ENCODE peak calls at places on chromosomes 1 and 21, in six cellular contexts. C is ovary, J is transverse colon, G is HepG2, T is suprapubic skin, P is esophagus muscularis mucosa. W is an unnamed sample.

GRCh38 chr1:162000053-162000420 is 23.6 kb downstream of the OLFML2B start:
- DNase-seq in C (no peak), J (no peak), G (no peak), T (no peak), P (no peak), W (no peak)

GRCh38 chr1:240192851-240193250 is 101.2 kb downstream of the FMN2 start:
- DNase-seq in C (no peak), J (no peak), G (no peak), T (no peak), P (no peak), W (no peak)

GRCh38 chr1:153032677-153033308 is 1.8 kb downstream of the SPRR1B start:
- DNase-seq in C (no peak), J (no peak), G (peak; percentile 33), T (no peak), P (no peak), W (no peak)

GRCh38 chr1:180428782-180429695 is 73.3 kb downstream of the ACBD6 start:
- DNase-seq in C (no peak), J (no peak), G (no peak), T (no peak), P (no peak), W (no peak)

GRCh38 chr1:159261311-159261710 is 40.8 kb upstream of the FCER1A start:
- DNase-seq in C (no peak), J (no peak), G (no peak), T (no peak), P (no peak), W (no peak)

GRCh38 chr1:200090252-200091159 is 63.0 kb downstream of the NR5A2 start:
- DNase-seq in C (no peak), J (no peak), G (peak; percentile 15), T (no peak), P (no peak), W (no peak)

GRCh38 chr1:168688679-168689657 is 40.0 kb downstream of the DPT start:
- DNase-seq in C (no peak), J (no peak), G (peak; percentile 83), T (no peak), P (no peak), W (no peak)

GRCh38 chr1:200290010-200290685 is 119.7 kb downstream of the ZNF281 start:
- DNase-seq in C (no peak), J (no peak), G (peak; percentile 69), T (no peak), P (no peak), W (no peak)

GRCh38 chr1:75502776-75503175 is 108.1 kb downstream of the SLC44A5 start:
- DNase-seq in C (no peak), J (no peak), G (no peak), T (no peak), P (no peak), W (no peak)

GRCh38 chr1:210882414-210883221 is 251.3 kb downstream of the KCNH1 start:
- DNase-seq in C (no peak), J (no peak), G (no peak), T (no peak), P (no peak), W (no peak)

GRCh38 chr1:171500304-171500703 is 15.0 kb downstream of the PRRC2C start:
- DNase-seq in C (no peak), J (no peak), G (no peak), T (no peak), P (no peak), W (no peak)

GRCh38 chr1:44423706-44424546 is 18.9 kb downstream of the RNF220 start:
- DNase-seq in C (no peak), J (peak; percentile 60), G (no peak), T (no peak), P (no peak), W (peak; percentile 87)

GRCh38 chr1:85330206-85330605 is 53.8 kb upstream of the BCL10 start:
- DNase-seq in C (no peak), J (no peak), G (peak; percentile 15), T (no peak), P (no peak), W (no peak)

GRCh38 chr1:88741413-88741812 is 57.3 kb downstream of the PKN2 start:
- DNase-seq in C (no peak), J (no peak), G (no peak), T (no peak), P (no peak), W (no peak)

GRCh38 chr21:32770514-32771133 is 931 bp downstream of the PAXBP1 start:
- DNase-seq in C (no peak), J (no peak), G (peak; percentile 10), T (no peak), P (no peak), W (no peak)

GRCh38 chr21:46066843-46067331 is 31.0 kb upstream of the COL6A2 start:
- DNase-seq in C (peak; percentile 83), J (no peak), G (no peak), T (peak; percentile 76), P (peak; percentile 92), W (peak; percentile 49)

GRCh38 chr1:209584186-209584776 is 767 bp downstream of the CAMK1G start:
- DNase-seq in C (peak; percentile 64), J (no peak), G (no peak), T (no peak), P (no peak), W (no peak)

GRCh38 chr21:34938079-34938764 is 110.9 kb downstream of the RUNX1 start:
- DNase-seq in C (no peak), J (no peak), G (no peak), T (no peak), P (no peak), W (no peak)

DNA sequence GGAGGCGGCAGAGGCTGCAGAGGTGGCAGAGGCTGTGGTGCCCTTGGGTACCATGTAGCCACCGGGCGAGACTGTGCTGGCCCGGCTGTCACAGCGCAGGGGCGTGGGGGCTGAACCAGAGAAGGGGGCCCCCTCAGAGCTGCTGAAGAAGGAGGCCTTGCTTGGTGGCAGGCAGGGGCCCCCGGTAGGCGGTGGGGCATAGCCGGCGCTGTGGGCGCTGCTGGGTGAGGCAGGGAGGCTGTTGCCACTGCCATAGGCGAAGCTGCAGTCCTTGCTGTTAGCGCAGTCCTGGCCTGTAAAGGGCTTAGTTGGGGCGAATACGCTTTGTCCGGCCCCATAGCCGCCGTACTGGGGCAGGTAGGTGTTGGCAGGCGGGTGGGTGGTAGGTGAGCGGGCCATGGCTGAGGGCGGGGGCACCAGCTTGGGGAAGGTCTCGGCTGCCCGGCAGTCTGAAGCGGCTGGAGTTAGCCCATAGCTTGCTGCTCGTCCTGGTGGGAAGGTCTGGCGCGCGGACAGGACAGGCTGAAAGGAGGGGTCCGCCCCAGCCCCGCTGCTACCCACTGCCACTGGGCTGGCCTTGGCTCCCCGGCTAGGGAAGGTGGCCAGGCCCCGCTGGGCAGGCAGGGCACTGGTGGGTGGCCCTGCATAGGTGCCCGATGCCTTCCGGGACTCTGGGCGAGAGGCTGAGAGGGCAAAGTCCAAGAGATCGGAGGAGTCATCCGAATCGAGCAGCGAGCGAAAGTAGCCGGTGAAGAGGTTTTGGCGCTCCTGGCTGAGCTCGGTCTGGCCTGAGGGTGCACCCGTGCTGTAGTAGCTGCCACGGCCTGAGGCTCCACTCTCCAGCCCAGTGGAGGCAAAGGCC is 54.9 kb downstream of the AHDC1 start:
- DNase-seq in C (no peak), J (no peak), G (no peak), T (no peak), P (no peak), W (no peak)
- H3K36me3 ChIP-seq in C (no peaks in the 10 kb centered on the region), J (peaks cover 16% of the 10 kb centered on the region), G (peaks cover 9% of the 10 kb centered on the region), T (peaks cover 60% of the 10 kb centered on the region), P (peaks cover 46% of the 10 kb centered on the region), W (peaks cover 77% of the 10 kb centered on the region)

DNA sequence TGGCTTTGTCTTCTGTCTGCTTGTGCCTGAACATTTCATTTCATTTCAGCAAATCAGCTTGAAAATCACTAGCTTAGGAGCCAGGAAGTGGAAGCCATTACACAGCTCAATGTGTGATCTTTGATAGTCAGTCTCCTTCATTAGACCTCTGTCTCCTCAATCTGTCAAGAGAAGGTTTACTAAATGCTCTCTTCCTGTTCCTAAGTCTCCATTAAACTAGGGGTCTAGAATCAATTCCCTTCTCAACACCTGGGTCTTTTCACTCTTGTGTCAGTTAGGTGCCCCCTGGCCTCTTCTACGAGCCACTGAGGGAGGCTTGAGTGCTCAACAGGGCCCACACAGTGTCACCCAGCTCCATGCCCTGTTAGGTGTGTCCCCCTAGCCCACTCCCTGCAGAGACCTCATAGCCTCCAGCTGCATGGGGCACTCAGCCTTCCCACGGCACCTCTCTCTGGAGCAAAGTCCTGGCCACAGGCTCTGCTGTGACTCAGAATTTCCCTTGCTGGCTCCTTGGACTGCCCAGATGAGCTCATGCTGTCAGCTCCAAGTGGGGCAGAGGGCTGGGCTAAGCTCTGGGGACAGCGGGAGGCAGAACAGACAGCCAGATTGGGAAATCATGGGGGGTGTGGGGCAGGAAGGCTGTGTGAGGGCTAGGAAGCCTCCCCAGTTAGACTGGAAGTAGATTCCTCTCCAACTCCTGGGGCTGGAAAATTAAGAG is 115.7 kb upstream of the IPO9 start:
- DNase-seq in C (peak; percentile 88), J (peak; percentile 88), G (no peak), T (peak; percentile 98), P (peak; percentile 98), W (peak; percentile 83)
- TF ChIP-seq EP300 in C (peak; percentile 94), J (peak; percentile 86), G (no peak), T (no peak), P (no peak), W (peak; percentile 70)

GRCh38 chr1:42765832-42766722 is 751 bp downstream of the P3H1 start:
- DNase-seq in C (peak; percentile 54), J (peak; percentile 32), G (peak; percentile 76), T (peak; percentile 69), P (no peak), W (peak; percentile 28)
- H3K36me3 ChIP-seq in C (no peaks in the 10 kb centered on the region), J (no peaks in the 10 kb centered on the region), G (no peaks in the 10 kb centered on the region), T (no peaks in the 10 kb centered on the region), P (no peaks in the 10 kb centered on the region), W (peaks cover 3% of the 10 kb centered on the region)

GRCh38 chr1:70314706-70315304 is 39.7 kb downstream of the ANKRD13C start:
- DNase-seq in C (no peak), J (no peak), G (no peak), T (no peak), P (no peak), W (no peak)
- TF ChIP-seq EP300 in C (no peak), J (no peak), G (no peak), T (no peak), P (no peak), W (no peak)

GRCh38 chr1:93614550-93615200 is 67.0 kb downstream of the BCAR3 start:
- DNase-seq in C (no peak), J (peak; percentile 70), G (peak; percentile 45), T (no peak), P (no peak), W (peak; percentile 79)

GRCh38 chr1:93613895-93614294 is 67.7 kb downstream of the BCAR3 start:
- DNase-seq in C (peak; percentile 71), J (no peak), G (no peak), T (no peak), P (no peak), W (peak; percentile 54)

GRCh38 chr1:93609536-93609935 is 72.1 kb downstream of the BCAR3 start:
- DNase-seq in C (no peak), J (no peak), G (no peak), T (no peak), P (no peak), W (no peak)

GRCh38 chr1:93612510-93612909 is 69.1 kb downstream of the BCAR3 start:
- DNase-seq in C (no peak), J (no peak), G (no peak), T (no peak), P (no peak), W (no peak)

DNA sequence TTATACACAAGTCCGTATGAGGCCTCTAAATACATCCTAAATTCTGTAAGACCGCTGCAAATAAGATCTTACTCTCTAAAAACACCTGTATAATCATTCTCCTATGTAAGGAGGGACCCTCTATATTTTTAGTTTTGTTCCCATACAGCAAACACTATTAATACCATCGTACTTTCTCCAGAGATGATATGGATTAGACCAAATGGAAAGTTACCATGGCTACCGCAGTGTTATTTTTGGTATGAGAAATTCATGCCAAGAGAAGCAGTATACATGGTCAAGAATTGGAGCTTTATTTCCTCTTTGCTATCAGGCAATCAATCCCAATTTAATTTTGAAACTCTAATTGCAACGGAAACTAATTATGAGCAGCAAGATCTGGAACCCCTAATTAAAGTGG is 70.0 kb downstream of the BCAR3 start:
- DNase-seq in C (no peak), J (no peak), G (no peak), T (no peak), P (no peak), W (no peak)
- H3K36me3 ChIP-seq in C (no peaks in the 10 kb centered on the region), J (no peaks in the 10 kb centered on the region), G (no peaks in the 10 kb centered on the region), T (no peaks in the 10 kb centered on the region), P (no peaks in the 10 kb centered on the region), W (no peaks in the 10 kb centered on the region)

W was measured in stomach.